ENCODE peak calls at places on chromosomes 11 and 22, in six cellular contexts. N is GM13977, R is amygdala, I is amniotic stem cell, K is HuH-7.5, L is EL. J is an unnamed sample.

GRCh38 chr22:39490135-39490798 is 11.8 kb upstream of the MIEF1 start:
- DNase-seq in N (peak), R (peak), I (no peak), K (peak), L (peak), J (no peak)

GRCh38 chr11:7570938-7571337 is 57.1 kb downstream of the PPFIBP2 start:
- DNase-seq in N (no peak), R (no peak), I (no peak), K (no peak), L (no peak), J (no peak)

GRCh38 chr22:41589260-41589600 is 410 bp downstream of the PMM1 start:
- DNase-seq in N (peak), R (no peak), I (no peak), K (peak), L (peak), J (no peak)

GRCh38 chr22:20641198-20641892 is 132.6 kb upstream of the SERPIND1 start:
- DNase-seq in N (no peak), R (no peak), I (no peak), K (no peak), L (no peak), J (no peak)

GRCh38 chr11:75520688-75521087 is 5.1 kb downstream of the GDPD5 start:
- DNase-seq in N (no peak), R (no peak), I (no peak), K (no peak), L (no peak), J (no peak)

GRCh38 chr22:43530864-43531201 is 119.0 kb downstream of the MPPED1 start:
- DNase-seq in N (no peak), R (no peak), I (no peak), K (no peak), L (no peak), J (no peak)

GRCh38 chr22:37167176-37167980 is 17.7 kb upstream of the IL2RB start:
- DNase-seq in N (no peak), R (no peak), I (no peak), K (no peak), L (no peak), J (no peak)

GRCh38 chr11:134048028-134048427 is 20.8 kb upstream of the JAM3 start:
- DNase-seq in N (no peak), R (no peak), I (no peak), K (no peak), L (no peak), J (no peak)

GRCh38 chr22:47129902-47130301 is 367.5 kb downstream of the TBC1D22A start:
- DNase-seq in N (no peak), R (no peak), I (no peak), K (peak), L (no peak), J (no peak)

J was measured in tibial nerve.